ENCODE peak calls at places on chromosomes 16 and 17, in seven cellular contexts. One of them, this sample, is unnamed.

GRCh38 chr17:29827179-29827578 is 102.8 kb downstream of the SSH2 start:
- DNase-seq in vagina: no peak
- DNase-seq in Panc1: no peak
- DNase-seq in stomach: no peak
- DNase-seq in SK-N-SH: no peak
- DNase-seq in HL-60: no peak
- DNase-seq in HCT116: no peak
- DNase-seq in this sample: no peak

GRCh38 chr17:58120195-58120822 is 27.9 kb upstream of the OR4D1 start:
- DNase-seq in vagina: no peak
- DNase-seq in Panc1: no peak
- DNase-seq in stomach: peak
- DNase-seq in SK-N-SH: no peak
- DNase-seq in HL-60: peak
- DNase-seq in HCT116: peak
- DNase-seq in this sample: peak

GRCh38 chr17:62804822-62805221 is 3.3 kb downstream of the MARCHF10 start:
- DNase-seq in vagina: no peak
- DNase-seq in Panc1: no peak
- DNase-seq in stomach: no peak
- DNase-seq in SK-N-SH: no peak
- DNase-seq in HL-60: no peak
- DNase-seq in HCT116: no peak
- DNase-seq in this sample: no peak

GRCh38 chr16:31696968-31697743 is 169.5 kb downstream of the AHSP start:
- DNase-seq in vagina: peak
- DNase-seq in Panc1: peak
- DNase-seq in stomach: no peak
- DNase-seq in SK-N-SH: peak
- DNase-seq in HL-60: no peak
- DNase-seq in HCT116: peak
- DNase-seq in this sample: no peak

GRCh38 chr17:4175921-4176802 is 33.2 kb downstream of the CYB5D2 start:
- DNase-seq in vagina: no peak
- DNase-seq in Panc1: no peak
- DNase-seq in stomach: no peak
- DNase-seq in SK-N-SH: no peak
- DNase-seq in HL-60: no peak
- DNase-seq in HCT116: no peak
- DNase-seq in this sample: no peak

GRCh38 chr17:5299383-5299782 is 17.3 kb downstream of the RABEP1 start:
- DNase-seq in vagina: no peak
- DNase-seq in Panc1: no peak
- DNase-seq in stomach: no peak
- DNase-seq in SK-N-SH: no peak
- DNase-seq in HL-60: no peak
- DNase-seq in HCT116: no peak
- DNase-seq in this sample: no peak

GRCh38 chr17:66508896-66509843 is 206.8 kb downstream of the PRKCA start:
- DNase-seq in vagina: no peak
- DNase-seq in Panc1: peak
- DNase-seq in stomach: peak
- DNase-seq in SK-N-SH: no peak
- DNase-seq in HL-60: no peak
- DNase-seq in HCT116: peak
- DNase-seq in this sample: peak

GRCh38 chr16:57999971-58000705 is at the start of gene ZNF319:
- DNase-seq in vagina: no peak
- DNase-seq in Panc1: no peak
- DNase-seq in stomach: no peak
- DNase-seq in SK-N-SH: no peak
- DNase-seq in HL-60: no peak
- DNase-seq in HCT116: no peak
- DNase-seq in this sample: no peak

GRCh38 chr17:27782791-27783206 is 17.5 kb downstream of the NOS2 start:
- DNase-seq in vagina: no peak
- DNase-seq in Panc1: no peak
- DNase-seq in stomach: no peak
- DNase-seq in SK-N-SH: peak
- DNase-seq in HL-60: peak
- DNase-seq in HCT116: no peak
- DNase-seq in this sample: no peak
- TF ChIP-seq POLR2AphosphoS5 in vagina: no peak
- TF ChIP-seq POLR2AphosphoS5 in Panc1: no peak
- TF ChIP-seq POLR2AphosphoS5 in stomach: no peak
- TF ChIP-seq POLR2AphosphoS5 in SK-N-SH: no peak
- TF ChIP-seq POLR2AphosphoS5 in HL-60: no peak
- TF ChIP-seq POLR2AphosphoS5 in HCT116: no peak
- TF ChIP-seq POLR2AphosphoS5 in this sample: no peak

GRCh38 chr16:17512636-17513220 is 42.0 kb upstream of the XYLT1 start:
- DNase-seq in vagina: no peak
- DNase-seq in Panc1: no peak
- DNase-seq in stomach: no peak
- DNase-seq in SK-N-SH: no peak
- DNase-seq in HL-60: no peak
- DNase-seq in HCT116: no peak
- DNase-seq in this sample: no peak
- TF ChIP-seq POLR2AphosphoS5 in vagina: no peak
- TF ChIP-seq POLR2AphosphoS5 in Panc1: no peak
- TF ChIP-seq POLR2AphosphoS5 in stomach: no peak
- TF ChIP-seq POLR2AphosphoS5 in SK-N-SH: no peak
- TF ChIP-seq POLR2AphosphoS5 in HL-60: no peak
- TF ChIP-seq POLR2AphosphoS5 in HCT116: no peak
- TF ChIP-seq POLR2AphosphoS5 in this sample: no peak

GRCh38 chr16:70653809-70654771 is 7.7 kb downstream of the IL34 start:
- DNase-seq in vagina: no peak
- DNase-seq in Panc1: peak
- DNase-seq in stomach: peak
- DNase-seq in SK-N-SH: peak
- DNase-seq in HL-60: peak
- DNase-seq in HCT116: peak
- DNase-seq in this sample: peak
- TF ChIP-seq POLR2AphosphoS5 in vagina: peak
- TF ChIP-seq POLR2AphosphoS5 in Panc1: no peak
- TF ChIP-seq POLR2AphosphoS5 in stomach: peak
- TF ChIP-seq POLR2AphosphoS5 in SK-N-SH: no peak
- TF ChIP-seq POLR2AphosphoS5 in HL-60: no peak
- TF ChIP-seq POLR2AphosphoS5 in HCT116: no peak
- TF ChIP-seq POLR2AphosphoS5 in this sample: peak

DNA sequence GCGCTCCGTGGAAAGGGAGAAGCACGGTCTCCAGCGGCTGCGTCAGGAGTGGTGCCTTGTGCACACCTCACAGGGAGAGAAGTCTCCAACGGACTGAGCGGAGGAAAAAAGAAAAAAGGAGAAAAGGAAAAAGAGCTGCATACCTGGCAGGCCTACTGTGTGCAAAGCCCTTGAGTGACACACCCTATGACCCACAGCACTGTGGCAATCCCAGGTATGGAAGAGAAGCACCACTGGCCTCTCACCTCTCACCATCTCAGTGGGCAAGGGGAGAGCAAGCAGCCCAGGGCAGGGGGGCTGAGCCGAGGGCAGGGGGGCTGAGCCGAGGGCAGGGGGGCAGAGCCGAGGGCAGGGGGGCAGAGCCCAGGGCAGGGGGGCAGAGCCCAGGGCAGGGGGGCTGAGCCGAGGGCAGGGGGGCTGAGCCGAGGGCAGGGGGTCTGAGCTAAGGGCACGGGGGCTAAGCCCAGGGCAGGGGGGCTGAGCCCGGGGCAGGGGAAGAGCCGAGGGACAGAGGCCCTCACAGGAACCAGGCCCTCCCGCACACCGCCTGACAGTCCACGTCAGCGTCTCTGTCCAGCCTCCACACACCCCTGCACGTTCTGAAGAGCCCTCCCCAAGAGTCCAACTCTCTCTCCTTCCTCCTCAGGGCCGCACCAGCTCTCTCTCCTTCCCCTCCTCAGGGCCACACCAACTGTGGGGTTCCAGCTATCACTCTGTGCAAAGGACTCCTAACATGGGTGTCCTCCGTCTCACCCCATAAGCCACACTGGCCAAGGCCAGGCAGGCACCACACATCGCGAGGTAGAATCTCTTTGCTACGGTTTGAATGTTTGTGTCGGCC is 105.8 kb downstream of the ZNF778 start:
- DNase-seq in vagina: no peak
- DNase-seq in Panc1: no peak
- DNase-seq in stomach: no peak
- DNase-seq in SK-N-SH: no peak
- DNase-seq in HL-60: no peak
- DNase-seq in HCT116: no peak
- DNase-seq in this sample: no peak
- TF ChIP-seq POLR2AphosphoS5 in vagina: no peak
- TF ChIP-seq POLR2AphosphoS5 in Panc1: no peak
- TF ChIP-seq POLR2AphosphoS5 in stomach: no peak
- TF ChIP-seq POLR2AphosphoS5 in SK-N-SH: no peak
- TF ChIP-seq POLR2AphosphoS5 in HL-60: no peak
- TF ChIP-seq POLR2AphosphoS5 in HCT116: no peak
- TF ChIP-seq POLR2AphosphoS5 in this sample: no peak

GRCh38 chr16:4271176-4272113 is 1.4 kb downstream of the TFAP4 start:
- DNase-seq in vagina: no peak
- DNase-seq in Panc1: peak
- DNase-seq in stomach: peak
- DNase-seq in SK-N-SH: peak
- DNase-seq in HL-60: peak
- DNase-seq in HCT116: peak
- DNase-seq in this sample: peak

GRCh38 chr16:4272114-4272954 is 489 bp downstream of the TFAP4 start:
- DNase-seq in vagina: no peak
- DNase-seq in Panc1: no peak
- DNase-seq in stomach: peak
- DNase-seq in SK-N-SH: peak
- DNase-seq in HL-60: peak
- DNase-seq in HCT116: no peak
- DNase-seq in this sample: peak

GRCh38 chr16:4275861-4276260 is 3.0 kb upstream of the TFAP4 start:
- DNase-seq in vagina: no peak
- DNase-seq in Panc1: no peak
- DNase-seq in stomach: no peak
- DNase-seq in SK-N-SH: no peak
- DNase-seq in HL-60: no peak
- DNase-seq in HCT116: no peak
- DNase-seq in this sample: no peak

GRCh38 chr16:4270595-4270994 is 2.2 kb downstream of the TFAP4 start:
- DNase-seq in vagina: no peak
- DNase-seq in Panc1: no peak
- DNase-seq in stomach: no peak
- DNase-seq in SK-N-SH: no peak
- DNase-seq in HL-60: no peak
- DNase-seq in HCT116: no peak
- DNase-seq in this sample: no peak

DNA sequence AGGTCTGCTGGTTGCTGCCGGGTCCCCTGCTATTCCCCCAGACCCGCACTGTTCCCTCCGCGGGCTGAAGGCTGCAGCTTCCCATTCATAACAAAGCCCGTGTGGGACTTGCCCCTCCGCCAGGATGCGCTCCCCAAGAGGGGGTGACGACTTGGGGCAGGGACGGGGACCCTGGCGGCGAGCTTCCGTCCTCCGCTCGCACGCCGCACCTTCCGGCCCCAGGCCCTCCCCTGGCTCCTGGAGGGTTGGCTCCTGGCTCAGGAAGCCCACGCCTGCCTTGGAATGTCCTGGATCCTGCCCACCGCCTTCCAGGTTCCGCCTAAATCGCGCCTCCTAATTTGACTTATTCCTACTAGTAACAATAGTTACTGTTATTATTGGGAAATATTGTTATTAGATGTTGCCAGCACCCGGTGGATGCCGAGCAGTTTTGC is 1.1 kb upstream of the TFAP4 start:
- DNase-seq in vagina: no peak
- DNase-seq in Panc1: no peak
- DNase-seq in stomach: peak
- DNase-seq in SK-N-SH: peak
- DNase-seq in HL-60: peak
- DNase-seq in HCT116: peak
- DNase-seq in this sample: peak
- TF ChIP-seq POLR2AphosphoS5 in vagina: no peak
- TF ChIP-seq POLR2AphosphoS5 in Panc1: no peak
- TF ChIP-seq POLR2AphosphoS5 in stomach: peak
- TF ChIP-seq POLR2AphosphoS5 in SK-N-SH: no peak
- TF ChIP-seq POLR2AphosphoS5 in HL-60: no peak
- TF ChIP-seq POLR2AphosphoS5 in HCT116: peak
- TF ChIP-seq POLR2AphosphoS5 in this sample: no peak

GRCh38 chr17:17934214-17934613 is 38.0 kb downstream of the TOM1L2 start:
- DNase-seq in vagina: no peak
- DNase-seq in Panc1: no peak
- DNase-seq in stomach: no peak
- DNase-seq in SK-N-SH: no peak
- DNase-seq in HL-60: no peak
- DNase-seq in HCT116: no peak
- DNase-seq in this sample: no peak

GRCh38 chr17:17937450-17937849 is 34.8 kb downstream of the TOM1L2 start:
- DNase-seq in vagina: no peak
- DNase-seq in Panc1: no peak
- DNase-seq in stomach: no peak
- DNase-seq in SK-N-SH: no peak
- DNase-seq in HL-60: no peak
- DNase-seq in HCT116: no peak
- DNase-seq in this sample: no peak

GRCh38 chr17:17934796-17935195 is 37.4 kb downstream of the TOM1L2 start:
- DNase-seq in vagina: no peak
- DNase-seq in Panc1: no peak
- DNase-seq in stomach: no peak
- DNase-seq in SK-N-SH: no peak
- DNase-seq in HL-60: no peak
- DNase-seq in HCT116: no peak
- DNase-seq in this sample: no peak

GRCh38 chr17:17933775-17934174 is 38.4 kb downstream of the TOM1L2 start:
- DNase-seq in vagina: no peak
- DNase-seq in Panc1: no peak
- DNase-seq in stomach: no peak
- DNase-seq in SK-N-SH: no peak
- DNase-seq in HL-60: no peak
- DNase-seq in HCT116: no peak
- DNase-seq in this sample: no peak

DNA sequence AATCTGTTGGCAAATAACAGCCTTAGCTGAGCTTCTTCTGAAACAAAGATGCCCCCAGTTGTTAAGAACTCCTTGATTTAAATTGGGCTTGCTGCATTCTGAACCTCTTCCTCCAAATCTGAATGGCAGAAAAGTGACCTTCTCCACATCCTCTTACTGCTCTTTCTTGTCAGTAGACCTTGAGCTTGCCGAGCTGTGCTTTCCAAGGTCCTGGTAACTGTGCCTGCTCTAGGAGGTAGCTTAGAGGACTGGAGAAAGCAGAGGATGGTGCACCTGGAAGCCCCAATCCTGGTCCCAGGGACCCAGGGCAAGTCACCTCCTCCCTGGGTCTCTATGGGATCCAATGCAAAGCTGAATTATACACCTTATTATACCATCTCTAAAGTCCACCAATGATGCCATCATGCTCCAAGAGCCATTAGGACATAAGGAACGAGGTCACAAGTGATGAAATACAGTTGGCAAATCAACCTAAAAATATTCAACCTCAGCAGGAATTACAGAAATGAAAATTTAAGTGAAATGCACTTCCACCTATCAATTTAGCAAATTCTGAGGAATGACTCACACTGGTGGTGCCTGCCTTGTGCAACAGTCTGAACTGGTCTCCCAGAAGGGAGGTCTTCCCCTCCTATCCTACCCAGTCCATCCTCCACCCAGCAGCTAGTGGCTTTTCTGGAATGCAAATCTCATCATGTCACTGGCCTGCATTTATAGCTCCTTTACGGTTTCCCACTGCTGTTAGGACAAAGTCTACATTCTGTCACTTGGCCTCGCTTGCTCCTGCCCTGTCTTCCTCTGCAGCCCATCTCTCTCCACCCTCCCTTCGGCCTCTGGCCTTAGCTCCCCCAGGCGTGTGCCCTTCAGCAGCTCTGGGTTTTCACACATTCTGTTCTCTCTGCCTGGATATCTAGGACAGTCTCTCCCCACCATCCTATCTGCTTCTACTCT is 36.6 kb downstream of the TOM1L2 start:
- DNase-seq in vagina: no peak
- DNase-seq in Panc1: no peak
- DNase-seq in stomach: no peak
- DNase-seq in SK-N-SH: no peak
- DNase-seq in HL-60: peak
- DNase-seq in HCT116: no peak
- DNase-seq in this sample: peak
- TF ChIP-seq POLR2AphosphoS5 in vagina: no peak
- TF ChIP-seq POLR2AphosphoS5 in Panc1: no peak
- TF ChIP-seq POLR2AphosphoS5 in stomach: peak
- TF ChIP-seq POLR2AphosphoS5 in SK-N-SH: peak
- TF ChIP-seq POLR2AphosphoS5 in HL-60: no peak
- TF ChIP-seq POLR2AphosphoS5 in HCT116: no peak
- TF ChIP-seq POLR2AphosphoS5 in this sample: peak

This sample was measured in transverse colon.